ENCODE peak calls at places on chromosome 14, in seven cellular contexts. V, W, P, Y, R, G and N are unnamed samples.

GRCh38 chr14:100072783-100073346 is 7.6 kb downstream of the EVL start:
- DNase-seq in R (no peak), G (peak), Y (no peak), V (peak), W (peak), P (no peak), N (no peak)

GRCh38 chr14:99972748-99973466 is 92.3 kb upstream of the EVL start:
- DNase-seq in Y (no peak), R (no peak), W (no peak), V (no peak), G (no peak), P (no peak), N (no peak)

GRCh38 chr14:75280831-75281690 is 2.4 kb downstream of the FOS start:
- DNase-seq in G (peak), P (no peak), R (no peak), W (peak), V (no peak), Y (peak), N (peak)

GRCh38 chr14:62428429-62429203 is 616.6 kb downstream of the KCNH5 start:
- DNase-seq in G (peak), V (no peak), W (no peak), P (no peak), Y (no peak), R (peak), N (no peak)

GRCh38 chr14:33851366-33851765 is 99.5 kb downstream of the EGLN3 start:
- DNase-seq in V (no peak), P (no peak), W (no peak), G (no peak), R (no peak), Y (no peak), N (no peak)

GRCh38 chr14:58098507-58098906 is 53.5 kb downstream of the ARMH4 start:
- DNase-seq in V (no peak), Y (no peak), R (no peak), G (no peak), W (peak), P (no peak), N (no peak)

GRCh38 chr14:26548431-26548830 is 49.4 kb downstream of the NOVA1 start:
- DNase-seq in V (no peak), Y (no peak), G (no peak), R (no peak), P (no peak), W (no peak), N (no peak)

GRCh38 chr14:49679271-49679670 is 8.7 kb downstream of the POLE2 start:
- DNase-seq in V (no peak), P (no peak), W (no peak), R (no peak), Y (no peak), G (peak), N (no peak)

GRCh38 chr14:63432228-63432627 is 110.9 kb downstream of the PPP2R5E start:
- DNase-seq in P (no peak), G (no peak), R (no peak), W (no peak), Y (no peak), V (no peak), N (no peak)

GRCh38 chr14:90615444-90616095 is 200.7 kb downstream of the TTC7B start:
- DNase-seq in Y (no peak), W (no peak), R (no peak), P (no peak), G (no peak), V (no peak), N (no peak)

GRCh38 chr14:77647853-77648252 is 31.4 kb upstream of the SPTLC2 start:
- DNase-seq in V (no peak), Y (no peak), R (no peak), P (no peak), W (peak), G (no peak), N (no peak)

GRCh38 chr14:103690332-103690731 is 24.9 kb downstream of the XRCC3 start:
- DNase-seq in G (no peak), P (no peak), V (no peak), W (no peak), Y (no peak), R (no peak), N (no peak)

GRCh38 chr14:55398679-55399078 is 13.0 kb downstream of the ATG14 start:
- DNase-seq in G (peak), P (no peak), R (peak), V (no peak), Y (no peak), W (no peak), N (no peak)

GRCh38 chr14:77424862-77425261 is 1.5 kb upstream of the NOXRED1 start:
- DNase-seq in P (no peak), W (no peak), R (no peak), V (no peak), G (no peak), Y (no peak), N (no peak)

GRCh38 chr14:54665938-54666337 is 99.0 kb downstream of the SAMD4A start:
- DNase-seq in G (peak), W (no peak), Y (no peak), V (no peak), R (no peak), P (no peak), N (no peak)

GRCh38 chr14:67622675-67623074 is 3.0 kb downstream of the ARG2 start:
- DNase-seq in V (peak), G (peak), Y (no peak), P (no peak), R (peak), W (no peak), N (peak)

GRCh38 chr14:88895116-88895515 is 70.7 kb downstream of the TTC8 start:
- DNase-seq in G (peak), P (no peak), R (peak), Y (no peak), V (no peak), W (no peak), N (no peak)

GRCh38 chr14:34364201-34364600 is 97.8 kb downstream of the SPTSSA start:
- DNase-seq in Y (no peak), P (no peak), G (peak), V (no peak), R (no peak), W (no peak), N (no peak)